ENCODE peak calls at places on chromosomes 16 and 17, in six cellular contexts. K, X, Z, O, R and J are unnamed samples.

GRCh38 chr17:29570521-29570920 is 2.0 kb downstream of the TP53I13 start:
- DNase-seq in K (peak; percentile 10), X (no peak), Z (peak; percentile 14), O (no peak), R (no peak), J (no peak)

GRCh38 chr17:76734080-76734840 is 2.9 kb downstream of the SRSF2 start:
- DNase-seq in K (no peak), X (no peak), Z (peak; percentile 35), O (no peak), R (peak; percentile 39), J (no peak)

GRCh38 chr17:13727441-13728171 is 125.9 kb upstream of the HS3ST3A1 start:
- DNase-seq in K (no peak), X (no peak), Z (no peak), O (no peak), R (no peak), J (no peak)

GRCh38 chr17:11369570-11369969 is 128.6 kb downstream of the SHISA6 start:
- DNase-seq in K (no peak), X (no peak), Z (no peak), O (peak; percentile 28), R (peak; percentile 42), J (no peak)

GRCh38 chr17:13947499-13947898 is 121.8 kb upstream of the COX10 start:
- DNase-seq in K (no peak), X (no peak), Z (no peak), O (no peak), R (no peak), J (no peak)

GRCh38 chr17:28610372-28610771 is 3.6 kb downstream of the RSKR start:
- DNase-seq in K (no peak), X (no peak), Z (no peak), O (no peak), R (no peak), J (no peak)

GRCh38 chr17:59565959-59566324 is 532 bp downstream of the DHX40 start:
- DNase-seq in K (peak; percentile 86), X (peak; percentile 60), Z (peak; percentile 53), O (peak; percentile 89), R (peak; percentile 84), J (peak; percentile 16)

GRCh38 chr16:1870365-1871082 is 1.4 kb downstream of the MEIOB start:
- DNase-seq in K (no peak), X (peak; percentile 56), Z (no peak), O (peak; percentile 28), R (peak; percentile 13), J (no peak)

GRCh38 chr17:38512473-38513058 is 84.3 kb downstream of the ARHGAP23 start:
- DNase-seq in K (no peak), X (no peak), Z (no peak), O (no peak), R (no peak), J (no peak)

GRCh38 chr16:23914935-23915549 is 79.3 kb downstream of the PRKCB start:
- DNase-seq in K (no peak), X (no peak), Z (no peak), O (no peak), R (peak; percentile 49), J (no peak)

GRCh38 chr16:68345958-68346635 is 35.3 kb downstream of the PRMT7 start:
- DNase-seq in K (no peak), X (no peak), Z (no peak), O (no peak), R (no peak), J (no peak)

GRCh38 chr17:31320791-31321190 is 631 bp downstream of the EVI2A start:
- DNase-seq in K (no peak), X (no peak), Z (no peak), O (no peak), R (no peak), J (no peak)

GRCh38 chr17:63850401-63850800 is 7.9 kb upstream of the SMARCD2 start:
- DNase-seq in K (no peak), X (no peak), Z (no peak), O (no peak), R (no peak), J (no peak)

GRCh38 chr16:4461250-4462085 is 13.0 kb downstream of the NMRAL1 start:
- DNase-seq in K (no peak), X (no peak), Z (no peak), O (no peak), R (peak; percentile 37), J (no peak)

GRCh38 chr16:88527186-88527936 is 42.8 kb upstream of the ZC3H18 start:
- DNase-seq in K (peak; percentile 76), X (peak; percentile 59), Z (peak; percentile 66), O (peak; percentile 91), R (peak; percentile 49), J (no peak)

GRCh38 chr17:77185137-77185536 is 44.4 kb downstream of the SEC14L1 start:
- DNase-seq in K (peak; percentile 48), X (no peak), Z (no peak), O (no peak), R (no peak), J (no peak)

GRCh38 chr16:12781777-12782176 is 21.9 kb downstream of the CPPED1 start:
- DNase-seq in K (no peak), X (no peak), Z (no peak), O (no peak), R (no peak), J (no peak)

GRCh38 chr16:23974223-23974622 is 138.4 kb downstream of the PRKCB start:
- DNase-seq in K (no peak), X (no peak), Z (no peak), O (peak; percentile 32), R (no peak), J (no peak)

GRCh38 chr16:31696968-31697743 is 169.5 kb downstream of the AHSP start:
- DNase-seq in K (no peak), X (no peak), Z (no peak), O (peak; percentile 48), R (peak; percentile 72), J (no peak)

GRCh38 chr16:1871974-1872635 is at the start of gene MEIOB:
- DNase-seq in K (peak; percentile 74), X (peak; percentile 55), Z (no peak), O (peak; percentile 44), R (peak; percentile 52), J (no peak)

GRCh38 chr17:20791626-20792025 is 212.1 kb downstream of the CDRT15L2 start:
- DNase-seq in K (no peak), X (no peak), Z (no peak), O (no peak), R (no peak), J (no peak)

GRCh38 chr17:73393381-73393780 is 81.6 kb upstream of the CDC42EP4 start:
- DNase-seq in K (no peak), X (no peak), Z (no peak), O (no peak), R (no peak), J (no peak)
- H3K36me3 ChIP-seq in K (no peaks in the 10 kb centered on the region), X (no peaks in the 10 kb centered on the region), Z (no peaks in the 10 kb centered on the region), O (no peaks in the 10 kb centered on the region), R (no peaks in the 10 kb centered on the region), J (no peaks in the 10 kb centered on the region)

GRCh38 chr16:57894390-57895080 is 76.4 kb downstream of the CNGB1 start:
- DNase-seq in K (no peak), X (no peak), Z (no peak), O (no peak), R (no peak), J (no peak)

GRCh38 chr16:57892041-57892440 is 78.9 kb downstream of the CNGB1 start:
- DNase-seq in K (no peak), X (no peak), Z (no peak), O (no peak), R (no peak), J (no peak)

GRCh38 chr16:57892447-57893096 is 78.4 kb downstream of the CNGB1 start:
- DNase-seq in K (peak; percentile 28), X (peak; percentile 41), Z (no peak), O (no peak), R (no peak), J (no peak)

GRCh38 chr16:57893217-57893558 is 77.7 kb downstream of the CNGB1 start:
- DNase-seq in K (no peak), X (no peak), Z (no peak), O (no peak), R (no peak), J (no peak)

GRCh38 chr16:57893559-57894389 is 77.2 kb downstream of the CNGB1 start:
- DNase-seq in K (no peak), X (peak; percentile 55), Z (no peak), O (peak; percentile 72), R (no peak), J (no peak)
- H3K27ac ChIP-seq in K (no peak overlapping the region), X (peak overlapping the region; percentile 85), Z (no peak overlapping the region), O (peak overlapping the region; percentile 92), R (no peak overlapping the region), J (no peak overlapping the region)

DNA sequence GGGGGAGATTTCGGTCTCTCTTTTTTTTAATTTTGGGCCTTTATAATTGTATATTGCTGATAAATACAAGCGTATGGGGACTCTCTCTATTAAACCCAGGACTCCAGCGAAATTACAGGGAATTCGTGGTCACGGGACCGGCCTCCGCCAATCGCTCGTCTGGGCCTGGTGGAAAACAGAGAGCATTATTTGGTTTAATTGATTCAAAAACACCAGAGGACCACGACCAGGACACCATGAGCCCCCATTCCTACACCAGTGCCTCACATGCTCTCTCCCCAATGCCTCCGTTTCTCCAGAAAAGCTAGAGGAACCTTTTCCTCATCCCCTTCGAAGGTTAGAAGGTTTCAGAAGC is at the start of gene HOXB2:
- DNase-seq in K (no peak), X (no peak), Z (no peak), O (no peak), R (peak; percentile 84), J (no peak)
- H3K4me3 ChIP-seq in K (peak within 1 kb of the TSS; percentile 52), X (peak within 1 kb of the TSS; percentile 35), Z (peak within 1 kb of the TSS; percentile 62), O (peak within 1 kb of the TSS; percentile 52), R (peak within 1 kb of the TSS; percentile 85), J (peak within 1 kb of the TSS; percentile 88)

GRCh38 chr17:78200451-78200850 is 13.3 kb downstream of the AFMID start:
- DNase-seq in K (no peak), X (no peak), Z (no peak), O (no peak), R (no peak), J (no peak)

GRCh38 chr17:78202666-78203065 is 11.4 kb upstream of the BIRC5 start:
- DNase-seq in K (no peak), X (no peak), Z (no peak), O (no peak), R (no peak), J (no peak)

GRCh38 chr17:78192616-78193015 is 5.5 kb downstream of the AFMID start:
- DNase-seq in K (no peak), X (no peak), Z (peak; percentile 71), O (no peak), R (no peak), J (no peak)

GRCh38 chr17:78196712-78197111 is 9.6 kb downstream of the AFMID start:
- DNase-seq in K (no peak), X (no peak), Z (no peak), O (no peak), R (no peak), J (no peak)

GRCh38 chr17:78197147-78197830 is 10.1 kb downstream of the AFMID start:
- DNase-seq in K (no peak), X (no peak), Z (no peak), O (no peak), R (no peak), J (no peak)
- H3K36me3 ChIP-seq in K (no peaks in the 10 kb centered on the region), X (peaks cover 21% of the 10 kb centered on the region), Z (peaks cover 8% of the 10 kb centered on the region), O (no peaks in the 10 kb centered on the region), R (peaks cover 19% of the 10 kb centered on the region), J (peaks cover 5% of the 10 kb centered on the region)

DNA sequence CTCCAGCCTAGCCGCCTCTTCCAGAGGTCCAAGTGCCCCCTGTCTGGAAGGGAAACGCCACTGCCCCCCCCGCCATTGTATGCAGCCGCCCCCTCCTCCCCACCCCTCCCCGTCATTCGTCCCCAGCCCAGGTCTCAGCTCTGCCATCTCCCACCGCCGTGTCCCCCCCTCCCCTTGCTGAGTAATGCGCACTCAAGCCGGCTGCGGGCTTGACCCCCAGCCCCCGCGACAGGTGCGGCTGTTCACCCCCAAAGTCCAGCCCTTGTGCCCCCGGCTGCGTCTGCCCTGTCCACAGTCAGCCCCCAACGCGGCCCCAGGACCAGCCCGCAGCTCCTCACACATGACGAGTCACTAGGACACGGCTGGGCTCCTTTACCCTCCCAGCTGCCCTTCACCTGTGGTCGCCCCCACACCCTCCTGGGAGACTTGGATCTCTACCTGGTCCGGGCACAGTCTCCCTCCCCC is 595 bp downstream of the GPRC5B start:
- DNase-seq in K (peak; percentile 37), X (no peak), Z (no peak), O (peak; percentile 55), R (no peak), J (no peak)
- H3K27ac ChIP-seq in K (peak overlapping the region; percentile 68), X (no peak overlapping the region), Z (peak overlapping the region; percentile 14), O (peak overlapping the region; percentile 71), R (no peak overlapping the region), J (no peak overlapping the region)